ENCODE peak calls at places on chromosomes 2 and 18, in six cellular contexts. T is HepG2, K is K562, H is HCT116, E is GM12878, R is SK-N-SH. A is an unnamed sample.

GRCh38 chr2:197813093-197813787 is 8.8 kb downstream of the PLCL1 start:
- DNase-seq in T (peak), K (peak), H (peak), E (no peak), R (peak), A (no peak)

GRCh38 chr2:32836961-32837360 is 109.8 kb upstream of the LTBP1 start:
- DNase-seq in T (no peak), K (no peak), H (no peak), E (no peak), R (peak), A (no peak)

GRCh38 chr2:50525423-50525822 is 506.5 kb downstream of the NRXN1 start:
- DNase-seq in T (no peak), K (no peak), H (no peak), E (no peak), R (no peak), A (no peak)

GRCh38 chr2:9071032-9071431 is 67.5 kb upstream of the MBOAT2 start:
- DNase-seq in T (peak), K (peak), H (peak), E (no peak), R (no peak), A (peak)

GRCh38 chr2:141362311-141362710 is 768.5 kb downstream of the LRP1B start:
- DNase-seq in T (no peak), K (no peak), H (no peak), E (no peak), R (no peak), A (no peak)

GRCh38 chr2:199128476-199129214 is 329.1 kb downstream of the SATB2 start:
- DNase-seq in T (no peak), K (no peak), H (no peak), E (no peak), R (no peak), A (no peak)

GRCh38 chr2:144256996-144257707 is 262.8 kb downstream of the ZEB2 start:
- DNase-seq in T (no peak), K (no peak), H (no peak), E (no peak), R (no peak), A (no peak)

GRCh38 chr2:26720322-26721166 is 28.0 kb downstream of the KCNK3 start:
- DNase-seq in T (peak), K (no peak), H (peak), E (no peak), R (peak), A (no peak)

GRCh38 chr18:47150029-47150823 is at the start of gene HDHD2:
- DNase-seq in T (peak), K (peak), H (peak), E (no peak), R (peak), A (peak)

GRCh38 chr2:238843476-238843875 is 4.4 kb upstream of the TWIST2 start:
- DNase-seq in T (no peak), K (no peak), H (no peak), E (no peak), R (no peak), A (no peak)

GRCh38 chr2:130336877-130337734 is 5.6 kb upstream of the IMP4 start:
- DNase-seq in T (peak), K (peak), H (peak), E (peak), R (peak), A (peak)

GRCh38 chr2:230097841-230098240 is 29.1 kb upstream of the SLC16A14 start:
- DNase-seq in T (no peak), K (no peak), H (no peak), E (no peak), R (no peak), A (no peak)

GRCh38 chr2:216590780-216591179 is 42.4 kb upstream of the IGFBP2 start:
- DNase-seq in T (no peak), K (no peak), H (no peak), E (no peak), R (peak), A (no peak)

GRCh38 chr2:15628899-15629855 is 37.5 kb downstream of the DDX1 start:
- DNase-seq in T (no peak), K (no peak), H (no peak), E (no peak), R (no peak), A (no peak)

GRCh38 chr2:101806123-101806522 is 108.6 kb downstream of the MAP4K4 start:
- DNase-seq in T (peak), K (no peak), H (peak), E (no peak), R (no peak), A (no peak)

GRCh38 chr2:63721082-63721424 is 120.6 kb upstream of the UGP2 start:
- DNase-seq in T (no peak), K (no peak), H (no peak), E (no peak), R (peak), A (no peak)

GRCh38 chr2:177265834-177266817 is 1.6 kb upstream of the NFE2L2 start:
- DNase-seq in T (peak), K (no peak), H (no peak), E (no peak), R (no peak), A (no peak)

GRCh38 chr2:38163006-38163405 is 87.1 kb upstream of the CYP1B1 start:
- DNase-seq in T (no peak), K (no peak), H (no peak), E (no peak), R (no peak), A (no peak)

GRCh38 chr2:234981197-234982095 is 29.6 kb downstream of the SH3BP4 start:
- DNase-seq in T (peak), K (no peak), H (peak), E (no peak), R (peak), A (peak)

GRCh38 chr18:26948703-26949102 is 83.2 kb upstream of the AQP4 start:
- DNase-seq in T (no peak), K (no peak), H (no peak), E (no peak), R (no peak), A (no peak)

GRCh38 chr2:155456222-155456621 is 757.7 kb downstream of the KCNJ3 start:
- DNase-seq in T (no peak), K (no peak), H (no peak), E (no peak), R (no peak), A (no peak)

GRCh38 chr18:3688682-3689081 is 238.7 kb downstream of the TGIF1 start:
- DNase-seq in T (no peak), K (no peak), H (no peak), E (no peak), R (peak), A (no peak)

GRCh38 chr2:232504438-232504837 is 15.8 kb upstream of the PRSS56 start:
- DNase-seq in T (no peak), K (no peak), H (no peak), E (no peak), R (no peak), A (no peak)

GRCh38 chr2:3807853-3808252 is 104.5 kb downstream of the DCDC2C start:
- DNase-seq in T (peak), K (no peak), H (no peak), E (no peak), R (no peak), A (no peak)

GRCh38 chr18:48931680-48932461 is 18.9 kb downstream of the SMAD7 start:
- DNase-seq in T (no peak), K (no peak), H (no peak), E (peak), R (no peak), A (no peak)

GRCh38 chr18:79988925-79989361 is 580 bp upstream of the TXNL4A start:
- DNase-seq in T (no peak), K (no peak), H (no peak), E (no peak), R (no peak), A (no peak)

GRCh38 chr2:72579595-72580180 is 246.1 kb downstream of the EXOC6B start:
- DNase-seq in T (peak), K (no peak), H (peak), E (no peak), R (peak), A (no peak)

GRCh38 chr2:212517693-212518092 is 20.9 kb downstream of the ERBB4 start:
- DNase-seq in T (no peak), K (no peak), H (no peak), E (no peak), R (no peak), A (no peak)

GRCh38 chr18:24185805-24186204 is 46.9 kb downstream of the CABYR start:
- DNase-seq in T (no peak), K (no peak), H (no peak), E (no peak), R (no peak), A (no peak)

DNA sequence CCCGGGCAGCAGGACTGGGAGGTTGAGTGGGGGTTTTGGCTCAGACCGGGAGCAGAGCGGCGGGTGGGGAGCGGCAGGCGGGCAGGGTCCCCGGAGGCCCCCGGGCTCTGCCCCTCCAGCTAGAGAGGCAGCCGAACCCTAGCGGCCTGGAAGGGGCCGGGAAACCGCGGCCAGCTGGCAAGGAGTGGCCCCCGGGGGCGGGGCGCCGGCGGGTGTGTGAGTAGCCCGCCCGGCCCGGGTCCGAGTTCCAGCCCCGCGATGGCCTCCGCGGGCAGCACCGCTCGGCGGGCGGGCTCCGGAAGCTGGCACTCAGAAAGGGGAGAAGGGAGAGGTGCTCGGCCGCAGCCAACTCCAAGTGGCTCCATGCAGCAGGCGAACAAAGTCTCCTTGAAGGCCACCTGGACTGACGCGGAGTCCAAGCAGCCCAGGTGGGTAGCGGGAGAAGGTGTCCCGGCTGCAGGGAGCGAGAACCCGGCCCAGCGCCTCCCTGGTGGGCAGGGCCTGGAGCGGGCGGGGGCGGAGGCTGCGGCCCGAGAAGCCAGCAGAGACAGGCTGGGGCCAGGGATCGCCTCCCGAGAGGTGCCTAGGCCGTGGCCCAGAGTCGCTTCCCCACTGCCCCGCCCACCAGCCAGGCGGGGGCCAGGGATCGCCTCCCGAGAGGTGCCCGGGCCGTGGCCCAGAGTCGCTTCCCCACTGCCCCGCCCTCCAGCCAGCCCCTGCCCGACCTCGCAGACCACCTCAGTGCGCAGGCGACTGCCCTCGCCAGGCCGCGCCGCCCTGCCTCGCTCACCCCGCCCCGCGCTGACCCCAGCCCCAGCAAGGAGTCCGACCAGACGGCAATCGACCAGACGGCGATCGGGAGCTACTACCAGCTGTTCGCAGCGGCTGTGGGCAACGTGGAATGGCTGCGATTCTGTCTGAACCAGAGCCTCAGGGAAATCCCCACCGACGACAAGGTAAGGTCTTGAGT is at the start of gene ANKRD53:
- DNase-seq in T (no peak), K (no peak), H (no peak), E (no peak), R (peak), A (no peak)
- TF ChIP-seq SIN3A in T (no peak), K (no peak), H (no peak), E (no peak), R (no peak), A (no peak)

DNA sequence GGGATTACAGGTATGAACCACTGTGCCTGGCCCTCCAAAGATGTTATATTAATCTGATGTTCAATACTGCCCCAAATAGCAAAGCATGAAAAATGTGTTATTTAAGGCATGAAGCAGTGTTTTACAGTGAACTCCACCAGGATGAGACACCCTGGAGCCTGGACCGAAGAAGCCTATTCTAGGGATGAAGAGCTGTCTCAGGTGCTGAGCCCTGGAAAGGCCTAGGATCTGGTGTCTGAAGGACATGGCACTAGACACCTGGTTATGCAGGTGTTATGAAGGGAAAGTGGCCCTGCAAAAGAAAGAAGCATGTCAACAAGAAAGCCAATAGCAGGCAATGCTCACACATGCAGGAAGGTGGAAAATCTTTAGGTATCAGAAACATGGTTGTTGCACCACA is 374.4 kb downstream of the CLIP4 start:
- DNase-seq in T (no peak), K (no peak), H (no peak), E (no peak), R (no peak), A (no peak)
- H3K27ac ChIP-seq in T (no peak), K (no peak), H (no peak), E (no peak), R (peak), A (no peak)

GRCh38 chr2:209525834-209526281 is 102.0 kb downstream of the MAP2 start:
- DNase-seq in T (no peak), K (no peak), H (no peak), E (no peak), R (no peak), A (no peak)
- TF ChIP-seq REST in T (no peak), K (no peak), H (no peak), E (no peak), R (no peak), A (no peak)

GRCh38 chr2:171405546-171405945 is 28.2 kb downstream of the METTL8 start:
- DNase-seq in T (no peak), K (no peak), H (no peak), E (no peak), R (no peak), A (no peak)

GRCh38 chr2:171409436-171409971 is 24.3 kb downstream of the METTL8 start:
- DNase-seq in T (no peak), K (no peak), H (no peak), E (no peak), R (no peak), A (no peak)

GRCh38 chr2:171404719-171405118 is 29.1 kb downstream of the METTL8 start:
- DNase-seq in T (no peak), K (no peak), H (no peak), E (no peak), R (no peak), A (no peak)

GRCh38 chr2:171406044-171406443 is 27.7 kb downstream of the METTL8 start:
- DNase-seq in T (no peak), K (no peak), H (no peak), E (no peak), R (no peak), A (no peak)

GRCh38 chr2:171407030-171407707 is 26.6 kb downstream of the METTL8 start:
- DNase-seq in T (no peak), K (no peak), H (no peak), E (peak), R (no peak), A (no peak)
- TF ChIP-seq SIN3A in T (no peak), K (no peak), H (no peak), E (no peak), R (no peak), A (no peak)

DNA sequence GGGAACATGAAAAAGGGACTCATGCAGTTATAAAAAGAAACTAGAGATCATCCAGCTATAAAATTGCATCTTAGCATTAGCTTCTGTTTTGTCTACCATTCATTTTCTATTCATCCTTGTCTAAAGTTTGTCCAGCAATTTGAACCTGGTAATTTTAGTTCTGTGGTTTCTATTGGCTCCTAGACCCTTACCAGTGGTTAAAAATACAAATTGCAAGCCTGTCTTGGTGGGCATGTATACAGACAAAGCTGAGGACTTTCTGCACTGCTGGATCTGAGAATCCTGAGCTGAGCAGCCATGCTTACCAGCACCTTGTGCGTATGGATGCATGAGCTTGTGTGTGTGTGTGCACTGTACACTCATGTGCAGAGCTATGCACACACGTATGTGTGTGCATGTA is 144.9 kb downstream of the FAM210A start:
- DNase-seq in T (no peak), K (no peak), H (no peak), E (no peak), R (no peak), A (no peak)
- H3K27ac ChIP-seq in T (no peak), K (no peak), H (no peak), E (no peak), R (no peak), A (no peak)

DNA sequence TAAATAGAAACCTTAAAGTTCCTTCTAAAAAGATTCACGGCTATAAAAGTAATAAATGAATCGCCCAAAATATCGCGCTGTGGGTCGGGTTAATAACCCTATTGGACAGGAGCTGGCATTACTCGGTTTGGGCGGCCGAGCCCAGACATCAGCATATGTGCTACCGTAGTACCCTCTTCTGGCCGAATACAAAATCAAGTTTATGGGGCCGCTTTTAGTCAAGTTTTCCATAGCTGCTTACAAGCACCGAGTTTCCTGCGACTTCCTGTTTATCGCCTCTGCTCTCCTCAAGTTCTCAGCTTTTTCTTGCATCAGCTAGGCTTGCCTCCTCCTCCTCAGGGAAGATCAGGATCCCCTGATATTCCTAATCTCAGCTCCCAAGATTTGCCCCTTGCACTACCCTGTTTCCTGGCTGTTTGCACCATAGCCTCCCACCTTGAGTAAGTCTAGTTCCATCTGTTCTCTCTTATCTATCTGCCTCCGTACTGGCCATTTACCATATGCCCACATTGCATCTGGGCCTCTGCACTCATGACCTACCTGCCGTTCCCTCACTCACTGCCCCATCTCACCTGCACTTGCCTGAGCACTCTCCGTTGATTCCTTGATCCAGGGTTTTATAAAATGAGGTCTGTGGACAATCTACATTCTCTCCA is 56.1 kb downstream of the SLC35F5 start:
- DNase-seq in T (peak), K (peak), H (no peak), E (peak), R (peak), A (peak)
- TF ChIP-seq REST in T (no peak), K (no peak), H (no peak), E (no peak), R (no peak), A (no peak)

DNA sequence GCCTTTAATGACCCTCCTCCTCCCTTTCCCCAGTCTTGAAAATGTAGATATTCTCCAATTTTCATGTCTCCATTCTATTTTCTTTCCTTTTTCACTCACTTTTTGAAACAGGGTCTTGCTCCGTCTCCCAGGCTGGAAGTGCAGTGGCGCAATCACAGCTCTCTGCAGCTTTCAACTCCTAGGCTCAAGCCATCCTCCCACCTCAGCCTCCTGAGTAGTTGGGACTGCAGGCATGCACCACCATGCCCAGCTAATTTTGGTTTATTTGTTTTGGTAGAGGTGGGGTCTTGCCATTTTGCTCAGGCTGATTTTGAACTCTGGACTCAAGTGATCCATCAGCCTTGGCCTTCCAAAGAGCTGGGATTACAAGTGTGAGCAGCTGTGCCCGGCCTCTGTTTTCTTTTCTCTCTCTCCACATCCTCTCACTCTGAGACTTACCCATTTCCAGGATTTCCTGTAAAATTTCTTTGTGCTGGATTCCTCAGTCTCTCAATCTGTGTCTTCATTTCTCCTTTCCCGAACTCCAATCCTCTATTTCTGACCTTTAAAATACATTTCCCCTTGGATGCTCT is 113.1 kb downstream of the PLB1 start:
- DNase-seq in T (no peak), K (no peak), H (no peak), E (no peak), R (no peak), A (no peak)
- TF ChIP-seq SIN3A in T (no peak), K (no peak), H (no peak), E (no peak), R (no peak), A (no peak)

GRCh38 chr18:66752733-66753132 is 148.8 kb upstream of the CDH19 start:
- DNase-seq in T (no peak), K (no peak), H (no peak), E (no peak), R (no peak), A (no peak)
- H3K27ac ChIP-seq in T (no peak), K (no peak), H (no peak), E (no peak), R (no peak), A (no peak)

GRCh38 chr18:10851824-10852225 is 297.5 kb downstream of the PIEZO2 start:
- DNase-seq in T (peak), K (peak), H (peak), E (peak), R (peak), A (peak)
- TF ChIP-seq REST in T (no peak), K (no peak), H (no peak), E (no peak), R (no peak), A (no peak)